ENCODE peak calls at places on chromosomes 12 and 14, in six cellular contexts. R, U, J, P, G and F are unnamed samples.

GRCh38 chr12:104825408-104825807 is 132.7 kb downstream of the SLC41A2 start:
- DNase-seq in R (peak), U (no peak), J (no peak), P (no peak), G (peak), F (no peak)

GRCh38 chr12:47964102-47964723 is 817 bp downstream of the TMEM106C start:
- DNase-seq in R (no peak), U (no peak), J (no peak), P (no peak), G (peak), F (peak)

GRCh38 chr12:33438025-33438772 is 1.4 kb downstream of the SYT10 start:
- DNase-seq in R (no peak), U (no peak), J (no peak), P (no peak), G (no peak), F (no peak)

GRCh38 chr12:44385964-44386363 is 490.2 kb downstream of the NELL2 start:
- DNase-seq in R (no peak), U (no peak), J (no peak), P (no peak), G (no peak), F (no peak)

GRCh38 chr12:1925125-1925963 is 6.9 kb upstream of the CACNA2D4 start:
- DNase-seq in R (no peak), U (no peak), J (no peak), P (no peak), G (no peak), F (peak)

GRCh38 chr12:12583510-12583909 is 20.8 kb upstream of the DUSP16 start:
- DNase-seq in R (no peak), U (no peak), J (no peak), P (no peak), G (no peak), F (no peak)

GRCh38 chr14:90546767-90547166 is 149.9 kb downstream of the CALM1 start:
- DNase-seq in R (no peak), U (no peak), J (no peak), P (no peak), G (no peak), F (no peak)

GRCh38 chr12:69419701-69420100 is 50.5 kb upstream of the FRS2 start:
- DNase-seq in R (no peak), U (no peak), J (no peak), P (no peak), G (no peak), F (no peak)

GRCh38 chr12:29782285-29782820 is 1.4 kb downstream of the TMTC1 start:
- DNase-seq in R (peak), U (no peak), J (peak), P (no peak), G (peak), F (no peak)

GRCh38 chr12:29780084-29780483 is 3.7 kb downstream of the TMTC1 start:
- DNase-seq in R (no peak), U (no peak), J (no peak), P (no peak), G (no peak), F (no peak)

GRCh38 chr12:29782821-29783772 is 645 bp downstream of the TMTC1 start:
- DNase-seq in R (peak), U (no peak), J (peak), P (no peak), G (peak), F (peak)

GRCh38 chr12:29781176-29781575 is 2.6 kb downstream of the TMTC1 start:
- DNase-seq in R (no peak), U (no peak), J (no peak), P (no peak), G (no peak), F (no peak)

GRCh38 chr12:29781705-29782266 is 2.0 kb downstream of the TMTC1 start:
- DNase-seq in R (no peak), U (no peak), J (no peak), P (no peak), G (no peak), F (no peak)
- H3K4me3 ChIP-seq in R (peak), U (no peak), J (peak), P (no peak), G (peak), F (peak)

GRCh38 chr12:14283489-14284144 is 81.9 kb upstream of the ATF7IP start:
- DNase-seq in R (no peak), U (no peak), J (no peak), P (no peak), G (no peak), F (no peak)

GRCh38 chr12:14284189-14284722 is 81.2 kb upstream of the ATF7IP start:
- DNase-seq in R (peak), U (no peak), J (no peak), P (no peak), G (no peak), F (no peak)

GRCh38 chr12:14290951-14291350 is 74.5 kb upstream of the ATF7IP start:
- DNase-seq in R (no peak), U (no peak), J (no peak), P (no peak), G (no peak), F (no peak)

GRCh38 chr12:14289596-14289995 is 75.9 kb upstream of the ATF7IP start:
- DNase-seq in R (no peak), U (no peak), J (no peak), P (no peak), G (peak), F (no peak)
- H3K27ac ChIP-seq in R (no peak), U (no peak), J (no peak), P (no peak), G (no peak), F (no peak)

GRCh38 chr14:70098257-70098809 is 90.4 kb downstream of the SLC8A3 start:
- DNase-seq in R (no peak), U (no peak), J (no peak), P (no peak), G (no peak), F (no peak)
- H3K4me3 ChIP-seq in R (no peak), U (no peak), J (no peak), P (no peak), G (no peak), F (no peak)

GRCh38 chr14:105322791-105323556 is 8.4 kb downstream of the PACS2 start:
- DNase-seq in R (no peak), U (no peak), J (no peak), P (no peak), G (no peak), F (no peak)
- H3K27ac ChIP-seq in R (no peak), U (no peak), J (no peak), P (no peak), G (no peak), F (no peak)

GRCh38 chr12:78891646-78892353 is 27.2 kb downstream of the SYT1 start:
- DNase-seq in R (no peak), U (no peak), J (no peak), P (no peak), G (no peak), F (no peak)

GRCh38 chr12:78888583-78888982 is 24.0 kb downstream of the SYT1 start:
- DNase-seq in R (no peak), U (no peak), J (peak), P (no peak), G (no peak), F (no peak)

GRCh38 chr12:78885466-78885865 is 20.9 kb downstream of the SYT1 start:
- DNase-seq in R (no peak), U (no peak), J (peak), P (no peak), G (no peak), F (no peak)

GRCh38 chr12:78887008-78887407 is 22.4 kb downstream of the SYT1 start:
- DNase-seq in R (peak), U (no peak), J (peak), P (no peak), G (peak), F (no peak)

GRCh38 chr12:78887444-78887843 is 22.9 kb downstream of the SYT1 start:
- DNase-seq in R (no peak), U (no peak), J (no peak), P (no peak), G (no peak), F (no peak)
- H3K4me3 ChIP-seq in R (no peak), U (no peak), J (peak), P (no peak), G (no peak), F (no peak)

DNA sequence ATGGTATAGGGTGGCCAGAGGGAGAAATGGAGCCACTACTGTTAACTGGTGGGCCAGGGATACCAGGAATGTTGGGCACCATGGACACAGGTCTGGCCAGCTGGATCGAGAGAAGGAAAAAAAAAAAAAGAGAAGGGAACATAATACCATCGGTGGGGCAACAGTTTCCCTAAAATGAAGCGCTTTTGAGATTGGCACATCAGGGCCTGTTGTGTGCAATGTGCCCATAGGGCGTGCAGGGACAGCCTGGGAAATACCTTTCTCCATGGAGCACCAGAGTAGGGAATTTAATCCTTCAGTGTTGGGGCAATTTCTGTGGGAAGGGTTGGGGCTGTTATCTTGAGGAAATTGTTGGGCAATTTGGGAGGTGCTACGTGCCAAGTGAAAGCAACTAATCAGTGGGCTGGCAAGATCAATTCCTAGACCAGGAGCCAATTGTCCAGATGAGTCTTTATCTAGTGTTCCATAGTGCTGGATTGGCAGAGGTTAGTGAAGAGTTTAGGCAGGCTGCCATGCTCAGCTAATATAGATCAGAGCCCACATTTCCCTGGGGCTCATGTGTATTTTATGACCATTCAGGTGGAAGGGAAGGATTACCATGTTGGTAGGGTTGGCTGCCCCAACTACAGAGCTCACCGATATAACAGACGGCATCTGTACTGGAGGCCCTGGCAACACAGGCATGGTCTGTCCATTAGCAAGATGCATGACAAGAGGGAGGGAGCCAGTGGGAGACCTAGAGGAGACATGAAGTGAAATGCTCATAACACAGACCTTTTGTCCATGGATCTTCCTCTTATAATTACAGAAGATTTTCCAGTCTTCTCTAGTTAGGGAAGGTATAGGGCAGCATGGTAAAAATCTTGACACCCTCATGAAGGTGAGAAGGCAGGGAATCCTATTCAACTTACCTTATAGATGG is 25.5 kb upstream of the NPFF start:
- DNase-seq in R (no peak), U (no peak), J (no peak), P (no peak), G (no peak), F (no peak)
- H3K27ac ChIP-seq in R (no peak), U (no peak), J (no peak), P (no peak), G (no peak), F (no peak)

GRCh38 chr12:118015944-118016343 is 559 bp upstream of the RFC5 start:
- DNase-seq in R (no peak), U (no peak), J (no peak), P (no peak), G (no peak), F (no peak)
- H3K4me3 ChIP-seq in R (no peak), U (peak), J (peak), P (peak), G (peak), F (peak)